ENCODE peak calls at places on chromosomes 3 and 15, in four cellular contexts. P is sigmoid colon, Q is stomach, T is HepG2. H is an unnamed sample.

GRCh38 chr15:55703873-55704285 is 39.1 kb downstream of the PRTG start:
- DNase-seq in P (no peak), Q (no peak), T (no peak), H (no peak)

GRCh38 chr3:132318451-132318850 is 1.2 kb downstream of the ACP3 start:
- DNase-seq in P (no peak), Q (no peak), T (no peak), H (no peak)

GRCh38 chr3:116391296-116392201 is 53.7 kb downstream of the LSAMP start:
- DNase-seq in P (no peak), Q (no peak), T (no peak), H (no peak)

GRCh38 chr3:72485649-72486048 is 362.6 kb downstream of the SHQ1 start:
- DNase-seq in P (no peak), Q (no peak), T (no peak), H (no peak)

GRCh38 chr3:178088930-178089329 is 447.3 kb upstream of the KCNMB2 start:
- DNase-seq in P (no peak), Q (no peak), T (no peak), H (no peak)

GRCh38 chr15:78808550-78808949 is 2.7 kb downstream of the ADAMTS7 start:
- DNase-seq in P (no peak), Q (no peak), T (peak; percentile 39), H (no peak)

GRCh38 chr3:128794067-128794768 is 68.2 kb downstream of the RAB7A start:
- DNase-seq in P (no peak), Q (no peak), T (no peak), H (no peak)

GRCh38 chr3:151439652-151440125 is 21.2 kb downstream of the IGSF10 start:
- DNase-seq in P (no peak), Q (no peak), T (peak; percentile 49), H (no peak)

GRCh38 chr3:45062697-45063070 is 36.6 kb downstream of the CLEC3B start:
- DNase-seq in P (no peak), Q (no peak), T (no peak), H (no peak)
- H3K4me1 ChIP-seq in P (peaks cover 3% of the 10 kb centered on the region), Q (peaks cover 16% of the 10 kb centered on the region), T (no peaks in the 10 kb centered on the region), H (peaks cover 5% of the 10 kb centered on the region)

GRCh38 chr3:101852315-101852714 is 3.0 kb downstream of the NFKBIZ start:
- DNase-seq in P (no peak), Q (no peak), T (no peak), H (no peak)

GRCh38 chr3:101852983-101853382 is 3.7 kb downstream of the NFKBIZ start:
- DNase-seq in P (no peak), Q (no peak), T (no peak), H (no peak)

GRCh38 chr3:101853971-101854370 is 4.7 kb downstream of the NFKBIZ start:
- DNase-seq in P (no peak), Q (no peak), T (no peak), H (no peak)

GRCh38 chr3:101854608-101855304 is 5.4 kb downstream of the NFKBIZ start:
- DNase-seq in P (no peak), Q (peak; percentile 55), T (peak; percentile 35), H (no peak)

GRCh38 chr3:101853465-101853864 is 4.2 kb downstream of the NFKBIZ start:
- DNase-seq in P (no peak), Q (no peak), T (no peak), H (no peak)
- TF ChIP-seq POLR2AphosphoS5 in P (no peak), Q (peak; percentile 22), T (no peak), H (no peak)

GRCh38 chr3:167736997-167737396 is 1.5 kb downstream of the SERPINI1 start:
- DNase-seq in P (no peak), Q (no peak), T (no peak), H (no peak)

GRCh38 chr3:167736264-167736787 is 805 bp downstream of the SERPINI1 start:
- DNase-seq in P (no peak), Q (no peak), T (no peak), H (no peak)

GRCh38 chr3:167733961-167734497 is 663 bp downstream of the PDCD10 start:
- DNase-seq in P (no peak), Q (no peak), T (peak; percentile 18), H (no peak)

GRCh38 chr3:167734498-167735232 is at the start of gene PDCD10:
- DNase-seq in P (peak; percentile 99), Q (peak; percentile 98), T (peak; percentile 99), H (peak; percentile 99)

GRCh38 chr3:167735233-167736107 is at the start of gene SERPINI1:
- DNase-seq in P (peak; percentile 94), Q (peak; percentile 93), T (peak; percentile 89), H (peak; percentile 91)
- TF ChIP-seq CTCF in P (no peak), Q (no peak), T (no peak), H (no peak)

GRCh38 chr3:14405886-14406238 is 3.5 kb downstream of the SLC6A6 start:
- DNase-seq in P (no peak), Q (peak; percentile 45), T (no peak), H (no peak)
- H3K4me1 ChIP-seq in P (peaks cover 44% of the 10 kb centered on the region), Q (peaks cover 50% of the 10 kb centered on the region), T (peaks cover 42% of the 10 kb centered on the region), H (peaks cover 39% of the 10 kb centered on the region)

DNA sequence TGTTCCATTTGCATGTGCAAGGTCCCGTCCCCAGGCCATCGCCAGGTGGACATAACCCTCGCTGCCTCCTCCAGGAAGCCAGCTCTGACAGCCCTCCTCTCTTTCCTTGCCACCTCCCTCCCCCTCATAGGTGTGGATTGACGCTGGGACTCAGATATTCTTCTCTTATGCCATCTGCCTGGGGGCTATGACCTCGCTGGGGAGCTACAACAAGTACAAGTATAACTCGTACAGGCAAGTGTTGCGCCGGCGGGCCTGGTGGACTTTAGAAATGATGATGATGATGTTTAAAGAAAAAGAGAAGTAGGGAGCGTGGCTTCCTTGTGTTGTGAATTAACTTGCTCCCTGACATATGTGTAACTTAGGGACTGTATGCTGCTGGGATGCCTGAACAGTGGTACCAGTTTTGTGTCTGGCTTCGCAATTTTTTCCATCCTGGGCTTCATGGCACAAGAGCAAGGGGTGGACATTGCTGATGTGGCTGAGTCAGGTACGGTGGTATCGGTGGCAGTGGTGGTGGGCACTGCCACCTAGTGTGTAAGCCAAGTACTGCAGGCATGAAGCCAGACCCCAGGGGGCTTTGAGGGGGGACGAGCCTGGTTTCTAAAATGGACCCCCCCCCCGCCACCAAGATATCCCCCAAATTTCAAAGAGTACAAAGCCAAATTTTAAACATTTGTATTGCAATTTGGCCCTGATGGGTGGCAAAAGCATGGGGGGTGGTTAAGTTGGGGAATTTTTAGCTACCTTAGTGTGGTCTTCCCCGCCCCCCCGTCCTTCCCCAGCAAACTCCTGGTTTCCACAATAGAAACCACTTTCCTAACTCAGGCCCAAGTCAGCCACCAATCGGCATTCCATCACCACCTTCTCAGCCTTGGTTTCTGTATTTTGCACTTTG is 65.6 kb downstream of the SLC6A6 start:
- DNase-seq in P (no peak), Q (peak; percentile 35), T (peak; percentile 8), H (peak; percentile 35)
- TF ChIP-seq POLR2AphosphoS5 in P (no peak), Q (no peak), T (no peak), H (no peak)

DNA sequence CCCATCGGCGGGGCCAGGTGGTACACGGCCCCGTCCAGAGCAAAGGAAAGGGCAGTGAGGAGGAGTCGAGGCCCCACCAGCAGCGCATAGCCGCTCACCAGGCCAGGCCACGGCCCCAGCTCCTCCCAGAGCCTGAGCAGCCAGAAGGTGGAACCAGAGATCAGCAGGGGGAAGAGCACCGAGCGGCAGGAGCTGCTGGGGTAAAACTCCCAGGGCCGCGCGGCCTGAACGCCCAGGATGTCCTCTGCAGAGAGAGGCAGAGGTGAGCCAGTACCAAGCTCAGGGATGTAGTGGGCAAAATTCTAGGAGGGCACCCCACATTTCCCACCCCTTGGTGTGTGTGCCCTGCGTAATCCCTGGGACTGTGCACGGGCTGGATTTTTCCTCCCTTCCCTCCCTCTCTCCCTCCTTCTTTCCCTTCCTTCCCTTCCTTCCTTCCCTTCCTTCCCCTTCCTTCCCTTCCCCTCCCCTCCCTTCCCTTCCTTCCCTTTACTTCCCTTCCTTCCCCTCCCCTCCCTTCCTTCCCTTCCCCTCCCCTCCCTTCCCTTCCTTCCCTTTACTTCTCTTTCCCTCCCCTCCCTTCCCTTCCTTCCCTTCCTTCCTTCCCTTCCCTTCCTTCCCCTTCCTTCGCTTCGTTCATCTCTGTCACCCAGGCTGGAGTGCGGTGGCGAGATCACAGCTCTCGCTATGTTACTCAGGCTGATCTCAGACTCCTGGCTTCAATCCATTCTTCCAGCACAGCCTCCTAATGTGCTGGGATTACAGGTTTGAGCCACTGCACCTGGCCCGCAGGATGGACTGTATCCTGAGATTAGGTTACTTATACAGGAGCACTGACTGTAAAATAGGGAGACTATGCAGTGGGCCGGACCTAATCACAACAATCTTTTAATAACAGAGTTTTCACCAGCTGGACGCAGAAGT is 6.4 kb upstream of the NCBP2 start:
- DNase-seq in P (no peak), Q (no peak), T (peak; percentile 63), H (no peak)
- TF ChIP-seq CTCF in P (no peak), Q (peak; percentile 13), T (peak; percentile 91), H (no peak)